ENCODE peak calls at places on chromosomes 7 and 10, in nine cellular contexts. W, P, V, Z, U, I, Q, S and M are unnamed samples.

GRCh38 chr7:55100172-55100961 is 81.5 kb downstream of the EGFR start:
- DNase-seq in S (peak; percentile 41), W (no peak), Z (peak; percentile 90), P (no peak), U (peak; percentile 76), Q (no peak), I (no peak), V (peak; percentile 45), M (peak; percentile 77)

GRCh38 chr10:125026036-125026931 is 84.4 kb downstream of the ZRANB1 start:
- DNase-seq in W (no peak), Z (no peak), S (no peak), I (no peak), U (no peak), Q (no peak), P (no peak), V (no peak), M (no peak)

GRCh38 chr10:114038819-114039218 is 4.8 kb upstream of the ADRB1 start:
- DNase-seq in U (no peak), Z (no peak), P (no peak), Q (no peak), I (no peak), S (no peak), V (no peak), W (no peak), M (no peak)

GRCh38 chr10:51014680-51015425 is 59.4 kb upstream of the PRKG1 start:
- DNase-seq in P (no peak), W (no peak), Q (no peak), I (no peak), S (no peak), V (peak; percentile 61), Z (no peak), U (no peak), M (no peak)

GRCh38 chr10:6657669-6658068 is 77.6 kb upstream of the PRKCQ start:
- DNase-seq in P (no peak), S (no peak), W (no peak), U (no peak), Z (no peak), V (no peak), Q (no peak), I (no peak), M (no peak)

GRCh38 chr7:26667514-26668133 is 196.8 kb downstream of the SKAP2 start:
- DNase-seq in U (no peak), Z (peak; percentile 61), W (no peak), V (peak; percentile 90), Q (no peak), I (peak; percentile 59), P (peak; percentile 94), S (peak; percentile 34), M (peak; percentile 90)

GRCh38 chr10:7410306-7410799 is 481 bp downstream of the SFMBT2 start:
- DNase-seq in W (peak; percentile 84), P (peak; percentile 33), I (no peak), U (peak; percentile 75), Z (no peak), V (peak; percentile 10), S (peak; percentile 39), Q (no peak), M (no peak)

GRCh38 chr7:83427929-83428328 is 221.0 kb downstream of the SEMA3E start:
- DNase-seq in Z (no peak), U (no peak), V (no peak), Q (no peak), I (no peak), W (no peak), S (no peak), P (no peak), M (no peak)

GRCh38 chr7:105691029-105691691 is 109.9 kb upstream of the EFCAB10 start:
- DNase-seq in Q (no peak), V (peak; percentile 65), P (no peak), I (no peak), Z (no peak), S (no peak), U (no peak), W (no peak), M (peak; percentile 32)

GRCh38 chr7:82441916-82442478 is 1.6 kb downstream of the CACNA2D1 start:
- DNase-seq in V (peak; percentile 41), I (no peak), Z (no peak), W (no peak), U (no peak), S (no peak), P (no peak), Q (no peak), M (no peak)

GRCh38 chr7:137943132-137943551 is 58.7 kb downstream of the CREB3L2 start:
- DNase-seq in V (peak; percentile 98), Z (peak; percentile 76), W (no peak), Q (no peak), S (no peak), P (peak; percentile 58), U (no peak), I (no peak), M (peak; percentile 31)

GRCh38 chr10:6220418-6221191 is 17.9 kb downstream of the PFKFB3 start:
- DNase-seq in U (no peak), P (no peak), Z (no peak), I (no peak), Q (no peak), V (no peak), S (no peak), W (no peak), M (no peak)

GRCh38 chr7:143284591-143285453 is at the start of gene TMEM139:
- DNase-seq in P (peak; percentile 85), U (peak; percentile 79), W (no peak), I (no peak), S (peak; percentile 82), Z (no peak), Q (peak; percentile 78), V (no peak), M (peak; percentile 82)

GRCh38 chr10:6299234-6299633 is 96.5 kb downstream of the PFKFB3 start:
- DNase-seq in Z (no peak), P (peak; percentile 89), S (no peak), W (peak; percentile 84), U (no peak), Q (peak; percentile 53), V (no peak), I (no peak), M (peak; percentile 65)

GRCh38 chr7:149772236-149772820 is 1.1 kb downstream of the ZNF467 start:
- DNase-seq in V (no peak), I (no peak), S (peak; percentile 66), Q (no peak), P (peak; percentile 51), Z (no peak), W (peak; percentile 89), U (peak; percentile 83), M (peak; percentile 41)

GRCh38 chr7:6271694-6272371 is 591 bp downstream of the CYTH3 start:
- DNase-seq in I (no peak), P (peak; percentile 19), V (no peak), Z (no peak), Q (peak; percentile 59), S (peak; percentile 59), U (no peak), W (peak; percentile 89), M (peak; percentile 25)

GRCh38 chr10:21528452-21529235 is 3.2 kb upstream of the SKIDA1 start:
- DNase-seq in V (no peak), U (no peak), Z (no peak), Q (no peak), S (no peak), P (no peak), W (no peak), I (no peak), M (no peak)

GRCh38 chr7:64300641-64301405 is 12.9 kb upstream of the ZNF736 start:
- DNase-seq in I (no peak), W (no peak), V (no peak), P (no peak), Q (no peak), U (no peak), Z (peak; percentile 48), S (no peak), M (no peak)

GRCh38 chr7:141366098-141366621 is 185.1 kb upstream of the AGK start:
- DNase-seq in Q (no peak), P (no peak), V (no peak), U (no peak), Z (no peak), W (no peak), I (no peak), S (no peak), M (no peak)

GRCh38 chr7:80440908-80441307 is 71.0 kb downstream of the GNAT3 start:
- DNase-seq in V (peak; percentile 62), I (no peak), W (no peak), S (no peak), P (no peak), Q (no peak), Z (no peak), U (no peak), M (no peak)

GRCh38 chr10:93921338-93921737 is 27.6 kb downstream of the SLC35G1 start:
- DNase-seq in I (no peak), V (no peak), S (peak; percentile 32), P (no peak), Q (no peak), Z (no peak), U (no peak), W (no peak), M (peak; percentile 53)

GRCh38 chr10:95229724-95230627 is 35.9 kb downstream of the ACSM6 start:
- DNase-seq in P (peak; percentile 35), W (no peak), Z (no peak), Q (no peak), S (no peak), I (peak; percentile 97), U (no peak), V (peak; percentile 98), M (no peak)
- H3K4me3 ChIP-seq in P (peak overlapping the region; percentile 71), W (no peak overlapping the region), Z (peak overlapping the region; percentile 55), Q (peak overlapping the region; percentile 58), S (no peak overlapping the region), I (no peak overlapping the region), U (peak overlapping the region; percentile 54), V (no peak overlapping the region), M (no peak overlapping the region)

DNA sequence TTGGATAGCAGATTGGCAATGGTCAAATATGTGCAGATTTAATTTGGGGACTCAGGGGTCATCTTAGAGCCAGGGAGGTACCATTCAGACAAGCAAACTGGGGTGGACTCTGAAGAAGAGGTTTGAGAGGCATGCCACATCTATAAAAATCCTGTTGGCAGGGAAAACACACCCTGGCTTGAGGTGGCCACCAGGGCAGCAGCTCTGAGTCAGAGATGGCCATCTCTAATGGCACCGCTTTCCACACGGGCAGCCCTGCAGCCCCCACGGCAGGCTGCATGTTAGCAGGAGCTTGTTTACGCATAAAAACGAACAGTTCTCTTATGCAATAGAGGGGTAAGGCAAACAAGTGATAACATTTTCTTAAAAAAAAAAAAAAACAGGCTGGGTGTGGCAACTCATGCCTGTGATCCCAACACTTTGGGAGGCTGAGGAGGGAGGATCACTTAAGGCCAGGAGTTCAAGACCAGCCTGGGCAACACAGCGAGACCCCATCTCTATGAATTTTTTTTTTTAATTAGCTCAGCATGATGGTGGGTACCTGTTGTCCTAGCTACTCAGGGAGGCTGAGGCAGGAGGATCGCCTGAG is 14.9 kb downstream of the DLG5 start:
- DNase-seq in Z (no peak), P (peak; percentile 54), Q (peak; percentile 70), U (no peak), S (no peak), W (no peak), I (no peak), V (peak; percentile 47), M (no peak)
- TF ChIP-seq CTCF in Z (no peak), P (no peak), Q (no peak), U (no peak), S (no peak), W (no peak), I (no peak), V (no peak), M (no peak)

GRCh38 chr7:125090596-125090995 is 161.0 kb upstream of the POT1 start:
- DNase-seq in Q (no peak), S (no peak), P (no peak), U (no peak), W (no peak), V (no peak), I (no peak), Z (no peak), M (no peak)
- H3K4me3 ChIP-seq in Q (no peak overlapping the region), S (no peak overlapping the region), P (no peak overlapping the region), U (no peak overlapping the region), W (no peak overlapping the region), V (no peak overlapping the region), I (no peak overlapping the region), Z (no peak overlapping the region), M (no peak overlapping the region)

GRCh38 chr7:44309271-44310091 is 15.9 kb downstream of the CAMK2B start:
- DNase-seq in Z (peak; percentile 65), W (peak; percentile 86), I (no peak), Q (peak; percentile 51), S (peak; percentile 53), V (peak; percentile 32), P (peak; percentile 79), U (peak; percentile 75), M (peak; percentile 42)
- TF ChIP-seq CTCF in Z (no peak), W (no peak), I (no peak), Q (no peak), S (no peak), V (no peak), P (no peak), U (no peak), M (no peak)